ENCODE peak calls at places on chromosome 16, in nine cellular contexts. V, I, P, F, Z, K, M, R and N are unnamed samples. For H3K4me1, the result is how much of the 10 kb centered on the place peaks cover.

GRCh38 chr16:19874816-19875546 is 9.7 kb downstream of the GPRC5B start:
- DNase-seq in V (no peak), I (no peak), P (no peak), F (no peak), Z (no peak), K (no peak), M (no peak), R (no peak), N (peak)

GRCh38 chr16:14014284-14014625 is 56.9 kb upstream of the MRTFB start:
- DNase-seq in V (no peak), I (no peak), P (no peak), F (no peak), Z (no peak), K (no peak), M (no peak), R (no peak), N (no peak)

GRCh38 chr16:55000595-55000994 is 69.9 kb downstream of the IRX5 start:
- DNase-seq in V (peak), I (no peak), P (no peak), F (no peak), Z (no peak), K (no peak), M (no peak), R (no peak), N (no peak)

GRCh38 chr16:68265078-68265925 is 976 bp downstream of the SLC7A6 start:
- DNase-seq in V (peak), I (peak), P (peak), F (peak), Z (peak), K (peak), M (peak), R (no peak), N (peak)

GRCh38 chr16:67922740-67923139 is 8.9 kb downstream of the CTRL start:
- DNase-seq in V (no peak), I (no peak), P (no peak), F (no peak), Z (no peak), K (no peak), M (peak), R (no peak), N (no peak)

GRCh38 chr16:81755915-81756644 is 23.0 kb upstream of the PLCG2 start:
- DNase-seq in V (no peak), I (no peak), P (no peak), F (no peak), Z (no peak), K (no peak), M (no peak), R (no peak), N (no peak)

GRCh38 chr16:53034306-53034705 is 18.4 kb downstream of the CHD9NB start:
- DNase-seq in V (no peak), I (peak), P (no peak), F (no peak), Z (no peak), K (no peak), M (no peak), R (no peak), N (no peak)

GRCh38 chr16:4847774-4848587 is 700 bp downstream of the UBN1 start:
- DNase-seq in V (peak), I (peak), P (peak), F (no peak), Z (peak), K (peak), M (peak), R (peak), N (peak)

GRCh38 chr16:74019608-74020007 is 277.0 kb upstream of the PSMD7 start:
- DNase-seq in V (no peak), I (no peak), P (no peak), F (no peak), Z (no peak), K (no peak), M (no peak), R (no peak), N (no peak)

GRCh38 chr16:89422905-89423630 is 67.3 kb downstream of the ANKRD11 start:
- DNase-seq in V (no peak), I (peak), P (no peak), F (peak), Z (no peak), K (no peak), M (no peak), R (no peak), N (peak)

GRCh38 chr16:85819245-85819644 is 19.8 kb downstream of the COX4I1 start:
- DNase-seq in V (peak), I (peak), P (peak), F (peak), Z (peak), K (peak), M (peak), R (peak), N (peak)

GRCh38 chr16:21101631-21102420 is 48.8 kb downstream of the DNAH3 start:
- DNase-seq in V (peak), I (peak), P (peak), F (no peak), Z (no peak), K (no peak), M (peak), R (no peak), N (no peak)

GRCh38 chr16:55495616-55496289 is 13.1 kb upstream of the LPCAT2 start:
- DNase-seq in V (no peak), I (peak), P (no peak), F (no peak), Z (peak), K (no peak), M (no peak), R (no peak), N (no peak)

GRCh38 chr16:89658221-89658879 is 714 bp downstream of the SPATA33 start:
- DNase-seq in V (no peak), I (no peak), P (no peak), F (no peak), Z (no peak), K (peak), M (peak), R (no peak), N (peak)

GRCh38 chr16:82949016-82949415 is 322.2 kb downstream of the CDH13 start:
- DNase-seq in V (no peak), I (no peak), P (no peak), F (no peak), Z (no peak), K (no peak), M (no peak), R (no peak), N (no peak)

GRCh38 chr16:2042666-2043295 is 4.9 kb downstream of the NTHL1 start:
- DNase-seq in V (peak), I (no peak), P (no peak), F (no peak), Z (no peak), K (peak), M (no peak), R (no peak), N (no peak)

GRCh38 chr16:21150375-21151001 is at the start of gene DNAH3:
- DNase-seq in V (peak), I (no peak), P (no peak), F (no peak), Z (no peak), K (peak), M (no peak), R (no peak), N (no peak)

GRCh38 chr16:23528635-23529016 is 18.3 kb upstream of the GGA2 start:
- DNase-seq in V (no peak), I (no peak), P (no peak), F (no peak), Z (no peak), K (no peak), M (no peak), R (no peak), N (no peak)
- H3K27ac ChIP-seq in V (no peak), I (no peak), P (no peak), F (no peak), Z (no peak), K (no peak), M (no peak), R (no peak), N (no peak)

DNA sequence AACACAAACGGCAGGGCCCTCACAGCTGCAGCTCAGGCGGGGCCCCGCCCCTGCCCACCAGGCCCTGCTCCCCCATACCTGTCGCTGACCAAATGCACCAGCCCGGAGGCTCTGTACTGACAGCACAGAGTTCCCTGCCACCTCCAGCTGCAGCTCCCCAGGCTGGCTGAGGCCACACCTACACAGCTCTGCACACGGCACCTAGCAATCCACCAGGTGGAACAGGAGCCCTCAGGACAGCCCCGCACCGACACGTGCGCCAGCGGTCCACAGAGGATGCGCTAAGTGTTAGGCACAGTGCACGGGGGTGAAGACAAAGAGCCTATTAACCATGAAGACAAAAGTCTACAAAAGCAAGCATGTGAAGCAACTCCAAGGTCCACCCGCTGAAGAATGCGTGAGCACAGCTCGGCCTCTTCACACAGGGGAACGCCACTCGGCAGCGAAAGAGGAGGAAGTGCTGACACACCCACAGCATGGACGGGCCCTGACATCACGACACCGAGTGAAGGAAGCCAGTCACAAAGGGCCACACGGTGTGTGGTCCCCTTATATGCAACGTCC is 5.4 kb downstream of the ZCCHC14 start:
- DNase-seq in V (no peak), I (no peak), P (peak), F (peak), Z (peak), K (peak), M (no peak), R (peak), N (no peak)
- H3K4me1 ChIP-seq in V (under half), I (under half), P (half or more), F (half or more), Z (under half), K (under half), M (under half), R (half or more), N (under half)

GRCh38 chr16:30473231-30474061 is 904 bp downstream of the ITGAL start:
- DNase-seq in V (no peak), I (no peak), P (peak), F (peak), Z (no peak), K (no peak), M (no peak), R (no peak), N (no peak)
- H3K4me3 ChIP-seq in V (no peak), I (no peak), P (peak), F (peak), Z (no peak), K (no peak), M (no peak), R (peak), N (no peak)

GRCh38 chr16:27928542-27928941 is 135.0 kb downstream of the GSG1L start:
- DNase-seq in V (no peak), I (no peak), P (no peak), F (no peak), Z (no peak), K (no peak), M (no peak), R (no peak), N (no peak)
- H3K27ac ChIP-seq in V (no peak), I (no peak), P (no peak), F (no peak), Z (no peak), K (no peak), M (no peak), R (no peak), N (no peak)

DNA sequence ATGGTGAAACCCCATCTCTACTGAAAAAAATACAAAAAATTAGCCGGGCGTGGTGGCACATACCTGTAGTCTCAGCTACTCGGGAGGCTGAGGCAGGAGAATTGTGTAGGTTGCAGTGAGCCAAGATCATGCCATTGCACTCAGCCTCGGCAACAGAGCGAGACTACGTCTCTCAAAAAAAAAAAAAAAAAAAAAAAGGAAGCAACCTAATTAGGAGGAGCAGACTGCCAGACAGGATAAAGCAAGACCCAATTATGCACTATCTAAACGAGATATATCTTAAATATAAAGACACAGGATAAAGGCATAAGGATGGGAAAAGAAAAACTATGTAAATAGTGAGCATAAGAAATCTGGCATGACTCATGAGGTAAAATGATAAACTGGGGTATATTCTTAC is 5.0 kb downstream of the TXNDC11 start:
- DNase-seq in V (no peak), I (no peak), P (no peak), F (no peak), Z (no peak), K (no peak), M (no peak), R (no peak), N (no peak)
- H3K4me1 ChIP-seq in V (under half), I (under half), P (half or more), F (under half), Z (under half), K (under half), M (half or more), R (half or more), N (under half)